ENCODE peak calls at places on chromosomes 6 and 20, in seven cellular contexts. R is dermis microvascular lymphatic vessel endothelial cell, S is NCI-H774, W is hypothalamus, Y is astrocyte of the cerebellum, J is WTC11, C is SK-MEL-5. B is an unnamed sample.

GRCh38 chr6:5866547-5867051 is 140.1 kb downstream of the NRN1 start:
- DNase-seq in Y (peak), J (no peak), C (peak), W (no peak), S (peak), R (peak), B (peak)

GRCh38 chr6:143755301-143755744 is 77.6 kb downstream of the PHACTR2 start:
- DNase-seq in S (no peak), W (no peak), Y (no peak), R (peak), J (no peak), C (no peak), B (no peak)

GRCh38 chr6:144214622-144215401 is 64.5 kb downstream of the STX11 start:
- DNase-seq in C (no peak), J (no peak), R (no peak), Y (no peak), W (peak), S (no peak), B (no peak)

GRCh38 chr20:13166006-13166405 is 55.1 kb upstream of the ISM1 start:
- DNase-seq in Y (no peak), W (no peak), S (no peak), R (no peak), J (no peak), C (no peak), B (no peak)

GRCh38 chr6:79666633-79667032 is 35.5 kb downstream of the SH3BGRL2 start:
- DNase-seq in W (no peak), C (no peak), Y (no peak), R (no peak), J (no peak), S (no peak), B (no peak)

GRCh38 chr20:38764563-38765355 is 16.5 kb downstream of the ACTR5 start:
- DNase-seq in C (peak), S (no peak), W (no peak), J (no peak), Y (peak), R (peak), B (no peak)

GRCh38 chr20:358891-359555 is 12.1 kb downstream of the NRSN2 start:
- DNase-seq in S (no peak), R (no peak), Y (no peak), C (no peak), W (no peak), J (no peak), B (no peak)

GRCh38 chr20:16554766-16555543 is 18.3 kb downstream of the KIF16B start:
- DNase-seq in S (no peak), Y (no peak), R (no peak), W (no peak), J (no peak), C (no peak), B (no peak)

GRCh38 chr6:82589509-82590206 is 226.0 kb downstream of the TPBG start:
- DNase-seq in W (no peak), R (peak), C (peak), Y (peak), S (peak), J (peak), B (peak)

GRCh38 chr6:47447726-47448125 is 29.9 kb upstream of the CD2AP start:
- DNase-seq in R (no peak), W (no peak), J (no peak), C (no peak), Y (no peak), S (no peak), B (no peak)

GRCh38 chr6:38973178-38974057 is 75.2 kb upstream of the GLP1R start:
- DNase-seq in S (peak), J (no peak), C (peak), Y (peak), W (no peak), R (peak), B (peak)

GRCh38 chr20:63234693-63235398 is 859 bp upstream of the BIRC7 start:
- DNase-seq in R (no peak), J (peak), Y (no peak), C (no peak), S (no peak), W (no peak), B (no peak)

GRCh38 chr6:127206531-127207065 is 60.1 kb upstream of the RNF146 start:
- DNase-seq in J (no peak), S (no peak), C (no peak), Y (no peak), R (peak), W (no peak), B (no peak)

GRCh38 chr6:155434117-155434516 is 21.5 kb downstream of the NOX3 start:
- DNase-seq in Y (no peak), W (no peak), S (no peak), C (no peak), R (no peak), J (no peak), B (no peak)

GRCh38 chr6:30891816-30892553 is 7.7 kb downstream of the DDR1 start:
- DNase-seq in R (no peak), C (no peak), S (no peak), Y (no peak), W (no peak), J (no peak), B (no peak)

B was measured in NCI-H748 treated with DMSO at 0.1 percent for 48 hours.